ENCODE peak calls at places on chromosomes 1 and 21, in eight cellular contexts. E, B, V, J, O, C, L and M are unnamed samples.

GRCh38 chr1:163072658-163073057 is 3.5 kb downstream of the RGS4 start:
- DNase-seq in C (no peak), J (peak), V (peak), B (no peak), O (no peak), L (peak), E (no peak), M (no peak)

GRCh38 chr1:7919880-7920279 is 20.8 kb downstream of the TNFRSF9 start:
- DNase-seq in V (no peak), B (no peak), L (no peak), J (no peak), C (no peak), E (no peak), O (no peak), M (no peak)

GRCh38 chr1:75879985-75880384 is 52.2 kb downstream of the ASB17 start:
- DNase-seq in J (no peak), E (no peak), O (no peak), C (no peak), B (no peak), L (no peak), V (no peak), M (no peak)

GRCh38 chr1:37189111-37189510 is 154.8 kb upstream of the GRIK3 start:
- DNase-seq in C (no peak), B (no peak), E (no peak), J (no peak), L (no peak), V (no peak), O (no peak), M (no peak)

GRCh38 chr1:151511636-151512215 is 539 bp downstream of the CGN start:
- DNase-seq in B (peak), J (no peak), L (peak), E (no peak), C (no peak), O (no peak), V (no peak), M (peak)

GRCh38 chr1:205949753-205950152 is 6.5 kb upstream of the SLC26A9 start:
- DNase-seq in O (no peak), B (no peak), C (no peak), L (no peak), J (no peak), E (no peak), V (no peak), M (no peak)

GRCh38 chr1:155012052-155012546 is 9.5 kb downstream of the ZBTB7B start:
- DNase-seq in J (peak), B (peak), C (no peak), L (peak), O (peak), V (peak), E (peak), M (peak)

GRCh38 chr1:241569848-241570247 is 37.7 kb downstream of the KMO start:
- DNase-seq in V (no peak), O (no peak), E (no peak), B (no peak), J (no peak), L (no peak), C (no peak), M (no peak)

GRCh38 chr21:42537106-42537742 is 23.6 kb downstream of the SLC37A1 start:
- DNase-seq in J (no peak), B (peak), O (no peak), C (no peak), V (no peak), E (no peak), L (peak), M (no peak)

GRCh38 chr1:21669287-21670058 is at the start of gene RAP1GAP:
- DNase-seq in V (no peak), E (no peak), O (peak), L (peak), C (no peak), B (peak), J (no peak), M (no peak)

GRCh38 chr1:26378088-26378878 is 5.7 kb upstream of the ZNF683 start:
- DNase-seq in L (peak), C (no peak), B (peak), O (peak), E (no peak), V (peak), J (peak), M (no peak)

GRCh38 chr1:201302168-201302896 is 19.0 kb downstream of the PKP1 start:
- DNase-seq in B (peak), O (no peak), L (no peak), E (no peak), J (no peak), V (no peak), C (no peak), M (no peak)

GRCh38 chr1:112626193-112626592 is 6.6 kb downstream of the CAPZA1 start:
- DNase-seq in B (no peak), O (no peak), E (no peak), J (no peak), L (no peak), V (no peak), C (no peak), M (no peak)

GRCh38 chr1:245932302-245932972 is 574.6 kb downstream of the SMYD3 start:
- DNase-seq in B (no peak), J (no peak), V (no peak), E (no peak), L (no peak), C (no peak), O (no peak), M (no peak)

GRCh38 chr21:31992391-31992790 is 119.6 kb downstream of the HUNK start:
- DNase-seq in C (no peak), V (no peak), L (no peak), E (no peak), O (no peak), B (no peak), J (no peak), M (no peak)

GRCh38 chr1:47324682-47325081 is 8.9 kb upstream of the CMPK1 start:
- DNase-seq in J (no peak), C (no peak), V (no peak), O (no peak), B (peak), L (no peak), E (no peak), M (no peak)

GRCh38 chr1:113981962-113982931 is 3.0 kb downstream of the OLFML3 start:
- DNase-seq in J (peak), C (peak), L (peak), B (peak), E (peak), O (peak), V (peak), M (peak)